ENCODE peak calls at places on chromosome 21, in five cellular contexts. T is amniotic stem cell, A is HS-5, U is Daoy, B is mesendoderm. G is an unnamed sample.

GRCh38 chr21:43645414-43645891 is 13.8 kb downstream of the HSF2BP start:
- DNase-seq in T (peak), A (no peak), U (peak), B (peak), G (peak)

GRCh38 chr21:42337830-42338729 is 12.7 kb downstream of the TFF2 start:
- DNase-seq in T (no peak), A (no peak), U (peak), B (peak), G (peak)

GRCh38 chr21:33480481-33481103 is 818 bp upstream of the TMEM50B start:
- DNase-seq in T (no peak), A (no peak), U (no peak), B (no peak), G (no peak)

GRCh38 chr21:39175154-39175553 is 8.1 kb downstream of the PSMG1 start:
- DNase-seq in T (no peak), A (peak), U (no peak), B (no peak), G (no peak)

GRCh38 chr21:42500736-42501135 is 4.7 kb upstream of the RSPH1 start:
- DNase-seq in T (no peak), A (no peak), U (no peak), B (no peak), G (no peak)

GRCh38 chr21:36753556-36753955 is 54.6 kb downstream of the SIM2 start:
- DNase-seq in T (no peak), A (peak), U (peak), B (no peak), G (no peak)

GRCh38 chr21:32753818-32754610 is 17.5 kb downstream of the PAXBP1 start:
- DNase-seq in T (no peak), A (no peak), U (no peak), B (no peak), G (no peak)

GRCh38 chr21:29333355-29333746 is 34.6 kb downstream of the BACH1 start:
- DNase-seq in T (no peak), A (no peak), U (no peak), B (no peak), G (no peak)

GRCh38 chr21:34813266-34813886 is 144.6 kb downstream of the CLIC6 start:
- DNase-seq in T (no peak), A (peak), U (peak), B (no peak), G (no peak)

G was measured in pulmonary artery endothelial cell.